ENCODE peak calls at places on chromosomes 4 and X, in ten cellular contexts. U, W, H, B, P, E, I, C, S and T are unnamed samples.

GRCh38 chr4:113040793-113041192 is 8.7 kb upstream of the ANK2 start:
- DNase-seq in H (no peak), P (no peak), C (no peak), E (no peak), W (no peak), B (no peak), U (no peak), S (no peak), I (no peak), T (no peak)

GRCh38 chr4:78776031-78776728 is at the start of gene BMP2K:
- DNase-seq in C (peak), W (peak), U (peak), B (peak), I (peak), S (peak), E (peak), P (peak), H (peak), T (peak)

GRCh38 chr4:6942238-6942800 is 32.7 kb downstream of the TBC1D14 start:
- DNase-seq in E (peak), P (no peak), B (no peak), S (peak), C (peak), I (peak), W (no peak), H (no peak), U (no peak), T (no peak)

GRCh38 chr4:140641789-140642439 is 73.2 kb upstream of the UCP1 start:
- DNase-seq in H (no peak), C (no peak), S (no peak), W (no peak), P (no peak), U (peak), E (no peak), B (no peak), I (no peak), T (no peak)

GRCh38 chr4:123319639-123320038 is 77.0 kb upstream of the SPRY1 start:
- DNase-seq in B (no peak), P (no peak), I (no peak), C (no peak), S (no peak), E (no peak), W (no peak), H (no peak), U (no peak), T (no peak)

GRCh38 chr4:95421869-95422268 is 126.9 kb downstream of the UNC5C start:
- DNase-seq in B (no peak), I (no peak), S (no peak), W (no peak), U (no peak), H (no peak), E (no peak), P (no peak), C (no peak), T (no peak)

GRCh38 chr4:87985097-87985886 is 9.8 kb downstream of the SPP1 start:
- DNase-seq in H (peak), B (no peak), W (peak), C (peak), U (peak), E (peak), I (peak), P (peak), S (peak), T (no peak)

GRCh38 chr4:150973626-150974250 is 41.3 kb downstream of the LRBA start:
- DNase-seq in C (peak), E (no peak), W (no peak), H (no peak), I (no peak), U (no peak), B (no peak), S (no peak), P (no peak), T (no peak)

GRCh38 chrX:119512145-119512800 is 44.0 kb downstream of the SLC25A5 start:
- DNase-seq in C (peak), E (peak), B (no peak), U (peak), S (peak), W (peak), I (peak), P (peak), H (no peak), T (no peak)

GRCh38 chr4:140740906-140741670 is 15.1 kb downstream of the TBC1D9 start:
- DNase-seq in S (no peak), H (no peak), U (no peak), P (no peak), C (no peak), W (no peak), B (no peak), E (no peak), I (no peak), T (no peak)

GRCh38 chr4:166657261-166657660 is 577.0 kb downstream of the SPOCK3 start:
- DNase-seq in I (peak), P (no peak), S (peak), E (no peak), U (no peak), W (no peak), B (no peak), H (no peak), C (no peak), T (no peak)

GRCh38 chrX:18146954-18147353 is 73.7 kb downstream of the BEND2 start:
- DNase-seq in S (peak), P (no peak), E (no peak), U (peak), H (no peak), B (no peak), I (peak), W (peak), C (peak), T (no peak)

GRCh38 chr4:915041-915474 is 17.1 kb downstream of the GAK start:
- DNase-seq in W (no peak), I (no peak), P (no peak), U (no peak), C (no peak), H (no peak), E (no peak), S (no peak), B (no peak), T (no peak)

GRCh38 chr4:78137538-78137937 is 80.4 kb downstream of the FRAS1 start:
- DNase-seq in I (no peak), U (no peak), B (no peak), C (peak), W (no peak), S (no peak), H (no peak), P (no peak), E (no peak), T (no peak)